ENCODE peak calls at places on chromosomes 11 and 22, in five cellular contexts. K is thoracic aorta, W is tibial nerve, P is spleen, V is GM23338. R is an unnamed sample. For H3K4me1, the result is how much of the 10 kb centered on the place peaks cover.

GRCh38 chr22:26828311-26828710 is 170.9 kb downstream of the MIAT start:
- DNase-seq in K (no peak), V (no peak), W (no peak), P (no peak), R (no peak)

GRCh38 chr11:72792437-72793021 is 1.3 kb downstream of the STARD10 start:
- DNase-seq in V (no peak), W (no peak), P (no peak), K (no peak), R (no peak)

GRCh38 chr11:134071766-134072403 is 3.0 kb downstream of the JAM3 start:
- DNase-seq in K (no peak), V (peak), W (no peak), P (no peak), R (no peak)

GRCh38 chr11:87316491-87316890 is 278.8 kb downstream of the TMEM135 start:
- DNase-seq in K (no peak), V (no peak), W (no peak), P (no peak), R (no peak)

GRCh38 chr11:39673994-39674393 is 1785.5 kb downstream of the LRRC4C start:
- DNase-seq in K (no peak), W (no peak), P (no peak), V (no peak), R (no peak)

GRCh38 chr11:67492801-67493547 is 10.1 kb downstream of the AIP start:
- DNase-seq in W (no peak), V (peak), K (no peak), P (no peak), R (no peak)

GRCh38 chr11:62850911-62851806 is 11.8 kb upstream of the WDR74 start:
- DNase-seq in P (peak), V (peak), W (no peak), K (no peak), R (no peak)

GRCh38 chr11:59689015-59689414 is 20.2 kb upstream of the PATL1 start:
- DNase-seq in K (no peak), P (no peak), W (no peak), V (no peak), R (no peak)

GRCh38 chr11:2825261-2825885 is 60.2 kb downstream of the CDKN1C start:
- DNase-seq in K (peak), P (no peak), W (peak), V (no peak), R (peak)

GRCh38 chr11:73258104-73258684 is 13.9 kb upstream of the P2RY6 start:
- DNase-seq in W (no peak), P (no peak), K (no peak), V (no peak), R (no peak)

GRCh38 chr22:24976442-24977218 is 24.1 kb downstream of the KIAA1671 start:
- DNase-seq in V (no peak), W (no peak), K (no peak), P (no peak), R (no peak)

GRCh38 chr11:848988-849824 is 6.6 kb downstream of the TSPAN4 start:
- DNase-seq in W (no peak), K (no peak), P (no peak), V (peak), R (no peak)

GRCh38 chr11:18235394-18235926 is 1.1 kb downstream of the SAA4 start:
- DNase-seq in V (no peak), P (no peak), W (no peak), K (no peak), R (no peak)

GRCh38 chr11:122922893-122923292 is 40.3 kb downstream of the JHY start:
- DNase-seq in V (no peak), W (no peak), P (no peak), K (no peak), R (no peak)

GRCh38 chr11:94602430-94603372 is 35.5 kb downstream of the PIWIL4 start:
- DNase-seq in V (peak), K (no peak), W (peak), P (no peak), R (peak)

GRCh38 chr11:74678041-74678440 is 53.2 kb downstream of the CHRDL2 start:
- DNase-seq in W (no peak), P (peak), V (no peak), K (no peak), R (no peak)

GRCh38 chr11:94732617-94733292 is 35.4 kb upstream of the AMOTL1 start:
- DNase-seq in W (no peak), V (no peak), P (no peak), K (no peak), R (no peak)

GRCh38 chr11:95358516-95359322 is 127.7 kb upstream of the SESN3 start:
- DNase-seq in P (no peak), K (no peak), W (no peak), V (peak), R (no peak)

GRCh38 chr22:21677606-21678443 is 12.0 kb downstream of the PPIL2 start:
- DNase-seq in K (no peak), W (no peak), P (no peak), V (no peak), R (no peak)

GRCh38 chr11:86874314-86875056 is 74.1 kb downstream of the PRSS23 start:
- DNase-seq in V (no peak), K (no peak), P (no peak), W (no peak), R (no peak)

GRCh38 chr11:34501962-34502361 is 11.6 kb downstream of the ELF5 start:
- DNase-seq in P (no peak), V (no peak), W (no peak), K (no peak), R (no peak)

GRCh38 chr11:107711861-107712260 is at the start of gene SLN:
- DNase-seq in W (no peak), P (no peak), K (no peak), V (no peak), R (no peak)

GRCh38 chr22:37906364-37907008 is 389 bp downstream of the MICALL1 start:
- DNase-seq in V (peak), W (no peak), K (no peak), P (peak), R (no peak)

GRCh38 chr11:2793781-2794418 is 91.7 kb downstream of the CDKN1C start:
- DNase-seq in P (peak), K (no peak), W (no peak), V (no peak), R (no peak)

GRCh38 chr22:39150848-39151215 is 1.6 kb downstream of the CBX7 start:
- DNase-seq in K (no peak), V (no peak), W (no peak), P (peak), R (no peak)

GRCh38 chr11:74024630-74025029 is 15.7 kb upstream of the UCP3 start:
- DNase-seq in W (peak), K (peak), V (no peak), P (no peak), R (peak)

GRCh38 chr11:131954146-131954545 is 583.7 kb downstream of the NTM start:
- DNase-seq in K (no peak), W (no peak), P (no peak), V (no peak), R (no peak)

GRCh38 chr22:44807915-44808690 is 55.7 kb downstream of the ARHGAP8 start:
- DNase-seq in K (no peak), W (no peak), V (peak), P (no peak), R (no peak)

GRCh38 chr22:28601915-28602314 is 77.7 kb downstream of the TTC28 start:
- DNase-seq in K (no peak), P (no peak), W (no peak), V (no peak), R (no peak)

GRCh38 chr22:24184057-24184798 is 2.9 kb downstream of the SUSD2 start:
- DNase-seq in K (no peak), P (peak), W (no peak), V (no peak), R (no peak)

GRCh38 chr11:95138448-95138847 is 48.8 kb downstream of the ENDOD1 start:
- DNase-seq in V (no peak), K (no peak), P (no peak), W (no peak), R (no peak)

GRCh38 chr11:34585870-34586654 is 34.8 kb upstream of the EHF start:
- DNase-seq in W (no peak), V (peak), K (no peak), P (no peak), R (no peak)

GRCh38 chr11:10444725-10445286 is 10.3 kb upstream of the AMPD3 start:
- DNase-seq in K (no peak), V (no peak), W (no peak), P (no peak), R (peak)

GRCh38 chr22:40058265-40058664 is 63.5 kb downstream of the FAM83F start:
- DNase-seq in P (no peak), W (no peak), V (peak), K (no peak), R (no peak)

GRCh38 chr22:44950806-44951509 is 58.8 kb downstream of the PHF21B start:
- DNase-seq in P (no peak), V (no peak), W (no peak), K (no peak), R (no peak)

GRCh38 chr22:19519041-19519926 is 4.9 kb downstream of the CLDN5 start:
- DNase-seq in W (no peak), P (no peak), V (no peak), K (no peak), R (no peak)

GRCh38 chr22:39264344-39265116 is 19.7 kb upstream of the PDGFB start:
- DNase-seq in P (no peak), W (peak), K (no peak), V (no peak), R (no peak)

GRCh38 chr22:47165338-47165931 is 403.0 kb downstream of the TBC1D22A start:
- DNase-seq in W (no peak), V (no peak), K (no peak), P (peak), R (peak)

GRCh38 chr11:115736146-115736545 is 231.9 kb upstream of the CADM1 start:
- DNase-seq in P (no peak), K (no peak), W (no peak), V (no peak), R (no peak)

DNA sequence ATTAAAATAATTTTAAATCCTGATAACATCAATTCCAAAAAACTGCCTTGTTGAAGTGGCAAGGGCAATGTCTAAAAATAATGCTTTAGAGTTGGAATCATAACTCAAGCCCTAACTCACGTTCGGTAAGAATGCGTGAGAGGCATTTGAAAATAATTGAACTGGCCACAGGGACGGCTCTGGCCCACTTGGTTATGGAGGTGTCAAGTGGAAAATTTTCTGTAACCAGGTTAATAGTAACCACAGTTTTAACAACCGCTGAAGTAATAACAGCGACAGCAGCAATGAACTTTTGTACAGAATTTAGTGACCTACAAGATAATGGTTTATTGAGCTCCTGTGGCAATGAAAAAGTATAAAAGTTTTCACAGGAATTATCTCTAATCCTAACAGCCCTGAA is 79.4 kb downstream of the ETS1 start:
- DNase-seq in W (no peak), V (no peak), P (no peak), K (no peak), R (no peak)
- H3K4me3 ChIP-seq in W (no peak), V (no peak), P (no peak), K (peak), R (no peak)

GRCh38 chr11:126281666-126282175 is 1.2 kb upstream of the TIRAP start:
- DNase-seq in V (no peak), K (no peak), P (no peak), W (no peak), R (no peak)
- H3K27ac ChIP-seq in V (no peak), K (peak), P (peak), W (peak), R (peak)

GRCh38 chr22:29797351-29797750 is 30.2 kb downstream of the UQCR10 start:
- DNase-seq in W (no peak), P (no peak), V (no peak), K (no peak), R (no peak)
- H3K4me1 ChIP-seq in W (under half), P (under half), V (under half), K (under half), R (under half)

DNA sequence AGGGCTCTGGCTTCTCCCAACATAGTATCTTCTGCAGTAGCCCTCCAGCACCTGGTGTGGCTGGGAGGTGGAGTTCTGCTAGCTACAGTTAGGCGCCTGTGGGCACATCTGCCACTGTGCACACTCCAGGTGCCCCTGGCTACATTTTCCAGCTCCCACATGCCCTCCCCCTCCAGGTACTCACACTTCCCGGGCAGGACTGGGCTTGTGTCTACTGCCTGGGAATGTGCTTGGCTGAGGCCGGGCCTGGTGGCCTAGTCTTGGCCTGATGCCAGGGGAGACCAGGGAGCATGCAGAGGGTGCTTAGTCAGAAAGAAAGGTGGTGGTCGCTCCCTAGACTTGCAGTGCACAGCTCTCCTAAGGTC is 15.9 kb downstream of the PHLDB1 start:
- DNase-seq in K (no peak), W (no peak), V (no peak), P (peak), R (no peak)
- H3K4me3 ChIP-seq in K (peak), W (no peak), V (no peak), P (no peak), R (no peak)

DNA sequence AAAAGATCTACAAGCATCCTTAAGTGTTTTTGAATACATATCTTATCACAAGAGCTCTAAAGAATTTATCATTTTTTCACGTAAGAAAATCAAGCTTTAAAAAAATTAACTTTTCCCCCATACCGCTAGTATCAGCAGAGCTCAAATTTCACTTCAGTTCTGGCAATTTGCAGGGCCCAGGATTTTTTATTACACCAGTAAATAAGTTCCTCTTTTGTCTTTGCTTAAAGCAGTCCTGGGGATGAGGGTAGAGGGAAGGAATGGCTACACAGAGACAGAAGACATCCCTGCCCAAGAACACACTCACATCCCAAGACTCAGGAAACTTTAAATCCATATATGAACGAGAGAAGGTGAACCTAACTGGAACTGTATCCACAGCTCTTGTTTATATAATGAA is 22.6 kb upstream of the SORL1 start:
- DNase-seq in P (no peak), V (no peak), K (no peak), W (no peak), R (no peak)
- H3K27ac ChIP-seq in P (no peak), V (no peak), K (no peak), W (no peak), R (no peak)

GRCh38 chr11:8636127-8636526 is 42.1 kb upstream of the STK33 start:
- DNase-seq in K (no peak), W (no peak), P (no peak), V (no peak), R (no peak)

GRCh38 chr11:8639655-8640054 is 42.8 kb downstream of the TRIM66 start:
- DNase-seq in W (no peak), V (no peak), K (no peak), P (no peak), R (no peak)

GRCh38 chr11:8640305-8640932 is 42.0 kb downstream of the TRIM66 start:
- DNase-seq in W (no peak), K (no peak), V (peak), P (no peak), R (no peak)

GRCh38 chr11:8641332-8641731 is 41.1 kb downstream of the TRIM66 start:
- DNase-seq in W (no peak), P (no peak), K (no peak), V (peak), R (no peak)

GRCh38 chr11:8638300-8638699 is 44.2 kb downstream of the TRIM66 start:
- DNase-seq in K (no peak), W (no peak), V (peak), P (no peak), R (no peak)
- H3K4me1 ChIP-seq in K (under half), W (under half), V (under half), P (under half), R (under half)

GRCh38 chr11:65051389-65051858 is 6.9 kb downstream of the NAALADL1 start:
- DNase-seq in K (no peak), W (no peak), P (no peak), V (no peak), R (no peak)
- H3K4me3 ChIP-seq in K (no peak), W (no peak), P (no peak), V (no peak), R (no peak)

GRCh38 chr22:33314316-33314715 is 256.1 kb upstream of the SYN3 start:
- DNase-seq in P (no peak), K (no peak), V (no peak), W (no peak), R (no peak)
- H3K27ac ChIP-seq in P (no peak), K (no peak), V (no peak), W (no peak), R (no peak)